ENCODE peak calls at places on chromosomes 7 and 10, in four cellular contexts. W is SK-MEL-5, U is NCI-H1092, P is Peyer's patch. M is an unnamed sample.
A peak's percentile ranks its signal among the peaks of the same experiment; 100 is the strongest.

GRCh38 chr7:37482953-37483352 is 34.3 kb upstream of the ELMO1 start:
- DNase-seq in W (no peak), U (no peak), P (no peak), M (no peak)

GRCh38 chr7:47511698-47512370 is 70.1 kb downstream of the TNS3 start:
- DNase-seq in W (no peak), U (no peak), P (peak; percentile 41), M (no peak)

GRCh38 chr10:91340613-91341362 is 69.4 kb upstream of the HECTD2 start:
- DNase-seq in W (no peak), U (peak; percentile 9), P (no peak), M (peak; percentile 65)

GRCh38 chr7:155992538-155992937 is 180.3 kb upstream of the SHH start:
- DNase-seq in W (no peak), U (no peak), P (no peak), M (no peak)

GRCh38 chr10:102721954-102722353 is 7.5 kb downstream of the SFXN2 start:
- DNase-seq in W (no peak), U (no peak), P (no peak), M (no peak)

GRCh38 chr10:35758086-35758485 is 116.0 kb upstream of the FZD8 start:
- DNase-seq in W (no peak), U (no peak), P (no peak), M (no peak)

GRCh38 chr10:99565166-99565565 is 32.4 kb downstream of the NKX2-3 start:
- DNase-seq in W (no peak), U (no peak), P (no peak), M (no peak)

GRCh38 chr10:129509835-129510234 is 42.8 kb downstream of the MGMT start:
- DNase-seq in W (no peak), U (no peak), P (no peak), M (no peak)

GRCh38 chr10:92957223-92958010 is 103.2 kb upstream of the CYP26C1 start:
- DNase-seq in W (no peak), U (no peak), P (no peak), M (no peak)

GRCh38 chr7:30301751-30302150 is 17.4 kb downstream of the ZNRF2 start:
- DNase-seq in W (no peak), U (no peak), P (no peak), M (no peak)